ENCODE peak calls at places on chromosome 1, in seven cellular contexts. G is spleen, O is pancreas, Q is neural progenitor cell, B is fibroblast of lung, T is A549, R is neuronal stem cell. K is an unnamed sample.

GRCh38 chr1:110102081-110102480 is 10.2 kb upstream of the UBL4B start:
- DNase-seq in G (no peak), O (no peak), Q (no peak), B (no peak), T (no peak), R (no peak), K (no peak)

GRCh38 chr1:180981596-180982387 is 40.9 kb downstream of the STX6 start:
- DNase-seq in G (no peak), O (no peak), Q (peak; percentile 48), B (no peak), T (no peak), R (no peak), K (no peak)

GRCh38 chr1:175757381-175758015 is 14.1 kb upstream of the TNR start:
- DNase-seq in G (no peak), O (peak; percentile 45), Q (peak; percentile 75), B (no peak), T (peak; percentile 48), R (peak; percentile 43), K (no peak)

GRCh38 chr1:3471356-3472087 is 17.1 kb downstream of the ARHGEF16 start:
- DNase-seq in G (peak; percentile 73), O (no peak), Q (peak; percentile 87), B (peak; percentile 57), T (peak; percentile 28), R (peak; percentile 68), K (no peak)

GRCh38 chr1:27539901-27540861 is 50.2 kb upstream of the WASF2 start:
- DNase-seq in G (no peak), O (no peak), Q (no peak), B (no peak), T (peak; percentile 90), R (no peak), K (no peak)

GRCh38 chr1:108983114-108983513 is 19.8 kb upstream of the CLCC1 start:
- DNase-seq in G (no peak), O (no peak), Q (no peak), B (no peak), T (no peak), R (no peak), K (no peak)

GRCh38 chr1:198399452-198399851 is 141.0 kb downstream of the ATP6V1G3 start:
- DNase-seq in G (no peak), O (no peak), Q (no peak), B (no peak), T (no peak), R (no peak), K (no peak)

GRCh38 chr1:117600966-117601365 is 4.9 kb upstream of the TENT5C start:
- DNase-seq in G (no peak), O (no peak), Q (no peak), B (no peak), T (no peak), R (no peak), K (no peak)

GRCh38 chr1:112012823-112013222 is 23.4 kb upstream of the KCND3 start:
- DNase-seq in G (no peak), O (no peak), Q (no peak), B (no peak), T (no peak), R (no peak), K (no peak)

GRCh38 chr1:118148034-118148433 is 37.0 kb downstream of the SPAG17 start:
- DNase-seq in G (no peak), O (no peak), Q (no peak), B (peak; percentile 17), T (no peak), R (no peak), K (no peak)

GRCh38 chr1:98325646-98326441 is 335.7 kb upstream of the SNX7 start:
- DNase-seq in G (no peak), O (peak; percentile 71), Q (no peak), B (peak; percentile 92), T (no peak), R (no peak), K (no peak)

DNA sequence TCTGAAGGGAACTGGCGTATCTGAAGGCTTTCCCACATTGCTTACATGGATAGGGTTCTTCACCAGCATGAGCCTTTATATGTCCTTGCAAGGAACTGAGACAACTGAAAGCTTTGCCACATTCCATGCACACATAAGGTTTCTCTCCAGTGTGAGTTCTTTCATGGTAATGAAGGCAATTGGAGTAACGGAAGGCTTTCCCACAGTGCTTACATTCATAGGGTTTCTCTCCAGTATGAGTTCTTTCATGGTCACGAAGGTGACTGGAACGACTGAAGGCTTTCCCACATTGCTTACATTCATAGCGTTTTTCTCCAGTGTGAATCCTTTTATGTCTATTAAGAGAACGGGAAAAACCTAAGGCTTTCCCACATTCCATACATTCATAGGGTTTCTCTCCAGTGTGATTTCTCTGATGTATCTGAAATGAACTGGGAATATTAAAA is 15.0 kb downstream of the ZNF124 start:
- DNase-seq in G (no peak), O (no peak), Q (no peak), B (peak; percentile 10), T (no peak), R (no peak), K (no peak)
- H3K9me3 ChIP-seq in G (peaks cover 100% of the 10 kb centered on the region), O (peaks cover 5% of the 10 kb centered on the region), Q (peaks cover 61% of the 10 kb centered on the region), B (peaks cover 4% of the 10 kb centered on the region), T (peaks cover 94% of the 10 kb centered on the region), R (peaks cover 95% of the 10 kb centered on the region), K (peaks cover 57% of the 10 kb centered on the region)

DNA sequence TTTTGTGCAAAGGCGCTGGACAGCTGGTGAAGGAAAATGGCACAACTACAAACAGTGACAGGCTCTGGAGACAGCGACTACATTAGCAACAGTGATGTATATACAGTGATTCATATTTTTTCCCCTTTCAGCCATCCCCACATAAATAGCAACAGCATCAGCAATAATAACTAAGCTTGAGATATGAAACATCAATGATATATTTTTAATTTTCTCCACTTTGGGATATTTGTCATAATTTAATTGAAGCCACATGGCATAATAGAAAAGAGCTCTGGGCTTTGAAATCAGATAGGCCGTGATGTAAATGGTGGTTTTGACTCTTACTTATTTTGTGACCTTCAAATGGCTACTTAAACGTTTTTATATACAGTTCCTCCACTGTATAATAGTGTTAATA is 764.3 kb upstream of the PRMT6 start:
- DNase-seq in G (no peak), O (no peak), Q (no peak), B (no peak), T (no peak), R (no peak), K (no peak)
- H3K9me3 ChIP-seq in G (no peaks in the 10 kb centered on the region), O (no peaks in the 10 kb centered on the region), Q (no peaks in the 10 kb centered on the region), B (no peaks in the 10 kb centered on the region), T (no peaks in the 10 kb centered on the region), R (no peaks in the 10 kb centered on the region), K (no peaks in the 10 kb centered on the region)

GRCh38 chr1:165632152-165632469 is 1.1 kb downstream of the MGST3 start:
- DNase-seq in G (no peak), O (no peak), Q (peak; percentile 22), B (no peak), T (no peak), R (no peak), K (no peak)
- H3K9me3 ChIP-seq in G (no peaks in the 10 kb centered on the region), O (no peaks in the 10 kb centered on the region), Q (no peaks in the 10 kb centered on the region), B (no peaks in the 10 kb centered on the region), T (no peaks in the 10 kb centered on the region), R (no peaks in the 10 kb centered on the region), K (no peaks in the 10 kb centered on the region)

GRCh38 chr1:2433936-2434335 is 21.6 kb upstream of the PEX10 start:
- DNase-seq in G (no peak), O (no peak), Q (no peak), B (no peak), T (no peak), R (no peak), K (no peak)
- H3K9me3 ChIP-seq in G (peaks cover 6% of the 10 kb centered on the region), O (no peaks in the 10 kb centered on the region), Q (no peaks in the 10 kb centered on the region), B (no peaks in the 10 kb centered on the region), T (peaks cover 5% of the 10 kb centered on the region), R (peaks cover 5% of the 10 kb centered on the region), K (no peaks in the 10 kb centered on the region)

GRCh38 chr1:82777240-82777639 is 976.5 kb downstream of the ADGRL2 start:
- DNase-seq in G (no peak), O (no peak), Q (no peak), B (no peak), T (no peak), R (no peak), K (no peak)
- H3K9me3 ChIP-seq in G (no peaks in the 10 kb centered on the region), O (no peaks in the 10 kb centered on the region), Q (no peaks in the 10 kb centered on the region), B (no peaks in the 10 kb centered on the region), T (no peaks in the 10 kb centered on the region), R (peaks cover 10% of the 10 kb centered on the region), K (no peaks in the 10 kb centered on the region)